ENCODE peak calls at places on chromosome 3, in nine cellular contexts. S, O, X, V, U, H, G, T and L are unnamed samples.

GRCh38 chr3:151798476-151798875 is 15.4 kb upstream of the AADAC start:
- DNase-seq in H (no peak), V (no peak), T (no peak), U (no peak), S (no peak), G (peak; percentile 4), O (no peak), X (no peak), L (no peak)

GRCh38 chr3:113088616-113089015 is 97.8 kb downstream of the GTPBP8 start:
- DNase-seq in U (no peak), T (no peak), G (no peak), V (no peak), H (no peak), O (no peak), S (no peak), X (no peak), L (no peak)

GRCh38 chr3:72231439-72232196 is 446.7 kb upstream of the PROK2 start:
- DNase-seq in T (no peak), X (no peak), O (no peak), S (peak; percentile 87), G (peak; percentile 23), H (no peak), U (no peak), V (no peak), L (no peak)

GRCh38 chr3:56254261-56254660 is 214.0 kb downstream of the ERC2 start:
- DNase-seq in X (no peak), G (no peak), U (no peak), S (no peak), O (no peak), T (no peak), V (no peak), H (no peak), L (no peak)

GRCh38 chr3:185137821-185138220 is 15.0 kb downstream of the C3orf70 start:
- DNase-seq in S (no peak), T (no peak), X (no peak), O (no peak), V (no peak), G (no peak), H (no peak), U (no peak), L (no peak)

GRCh38 chr3:52845157-52845556 is 10.3 kb upstream of the MUSTN1 start:
- DNase-seq in T (peak; percentile 85), X (no peak), S (peak; percentile 59), O (peak; percentile 40), V (no peak), U (peak; percentile 49), H (no peak), G (peak; percentile 36), L (no peak)

GRCh38 chr3:158563076-158563475 is 7.9 kb upstream of the MLF1 start:
- DNase-seq in S (no peak), H (no peak), T (no peak), G (no peak), O (no peak), V (no peak), X (no peak), U (no peak), L (no peak)

GRCh38 chr3:113495035-113495434 is 19.9 kb downstream of the SPICE1 start:
- DNase-seq in G (peak; percentile 30), X (peak; percentile 44), T (no peak), U (peak; percentile 50), S (no peak), H (no peak), O (peak; percentile 31), V (peak; percentile 62), L (peak; percentile 24)

GRCh38 chr3:97612632-97613031 is 151.9 kb upstream of the ARL6 start:
- DNase-seq in G (no peak), S (no peak), U (no peak), X (no peak), H (no peak), V (no peak), T (no peak), O (no peak), L (no peak)

GRCh38 chr3:127536818-127537810 is 53.4 kb downstream of the TPRA1 start:
- DNase-seq in V (no peak), S (no peak), G (no peak), X (no peak), T (no peak), O (no peak), U (no peak), H (no peak), L (no peak)
- H3K4me3 ChIP-seq in V (no peak overlapping the region), S (no peak overlapping the region), G (no peak overlapping the region), X (no peak overlapping the region), T (no peak overlapping the region), O (no peak overlapping the region), U (no peak overlapping the region), H (no peak overlapping the region), L (no peak overlapping the region)

GRCh38 chr3:194306771-194307640 is 44.1 kb downstream of the CPN2 start:
- DNase-seq in H (no peak), V (peak; percentile 68), T (peak; percentile 31), G (no peak), U (no peak), S (no peak), X (peak; percentile 77), O (peak; percentile 34), L (no peak)
- H3K4me3 ChIP-seq in H (no peak overlapping the region), V (peak overlapping the region; percentile 43), T (no peak overlapping the region), G (no peak overlapping the region), U (no peak overlapping the region), S (no peak overlapping the region), X (peak overlapping the region; percentile 3), O (no peak overlapping the region), L (no peak overlapping the region)

DNA sequence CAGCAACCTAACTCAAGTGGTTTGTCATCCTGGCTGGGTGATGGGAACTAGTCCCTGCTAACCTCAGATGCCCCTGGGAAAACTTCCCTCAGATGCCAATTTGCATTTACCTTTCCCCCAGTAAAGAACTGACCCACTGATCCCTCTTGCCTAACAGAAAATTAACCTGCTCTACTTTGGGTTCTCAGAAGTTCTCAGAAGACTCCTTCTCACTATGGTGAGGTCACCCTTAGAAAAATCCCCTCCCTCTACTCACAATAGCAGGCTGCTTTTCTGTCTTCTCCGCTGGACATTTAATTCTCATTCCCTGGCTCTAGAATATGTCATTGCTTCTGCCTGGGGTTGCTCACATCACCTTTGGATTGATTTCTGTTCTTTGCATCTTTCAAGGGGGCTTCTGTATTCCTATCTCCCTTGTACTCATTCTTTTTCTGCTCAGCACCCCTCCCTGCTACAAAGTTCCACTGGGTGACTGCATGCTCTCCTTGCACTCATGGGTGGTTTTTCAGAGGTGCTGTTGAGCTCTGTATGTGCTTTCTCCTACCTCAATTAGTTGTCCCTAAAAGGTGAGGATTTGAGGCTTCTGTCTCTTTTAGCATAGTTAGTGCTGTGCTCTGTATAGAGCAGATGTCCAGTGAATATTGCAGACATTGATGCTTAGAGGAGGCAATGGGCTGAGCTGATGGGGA is 869 bp downstream of the PLA1A start:
- DNase-seq in T (no peak), V (no peak), S (no peak), X (no peak), G (no peak), H (no peak), O (no peak), U (no peak), L (no peak)
- H3K4me3 ChIP-seq in T (no peak overlapping the region), V (no peak overlapping the region), S (no peak overlapping the region), X (no peak overlapping the region), G (no peak overlapping the region), H (peak overlapping the region; percentile 4), O (no peak overlapping the region), U (no peak overlapping the region), L (no peak overlapping the region)

GRCh38 chr3:194135516-194135805 is 487 bp upstream of the HES1 start:
- DNase-seq in U (no peak), X (no peak), S (no peak), H (no peak), V (no peak), O (no peak), G (peak; percentile 48), T (no peak), L (no peak)
- H3K4me3 ChIP-seq in U (peak overlapping the region; percentile 37), X (peak overlapping the region; percentile 72), S (peak overlapping the region; percentile 62), H (peak overlapping the region; percentile 72), V (peak overlapping the region; percentile 0), O (peak overlapping the region; percentile 73), G (peak overlapping the region; percentile 68), T (peak overlapping the region; percentile 49), L (peak overlapping the region; percentile 48)

GRCh38 chr3:12643010-12643380 is 20.9 kb downstream of the RAF1 start:
- DNase-seq in H (no peak), O (no peak), S (no peak), V (no peak), X (no peak), T (no peak), G (no peak), U (no peak), L (peak; percentile 47)

GRCh38 chr3:12643724-12644123 is 20.2 kb downstream of the RAF1 start:
- DNase-seq in X (no peak), U (no peak), G (no peak), T (no peak), O (no peak), V (no peak), H (no peak), S (no peak), L (no peak)

GRCh38 chr3:12648384-12648959 is 15.4 kb downstream of the RAF1 start:
- DNase-seq in H (no peak), T (no peak), U (no peak), G (no peak), V (no peak), X (no peak), O (peak; percentile 25), S (no peak), L (no peak)

GRCh38 chr3:12644297-12644937 is 19.5 kb downstream of the RAF1 start:
- DNase-seq in X (no peak), O (no peak), V (no peak), U (peak; percentile 79), H (no peak), T (no peak), S (no peak), G (peak; percentile 71), L (no peak)
- H3K4me3 ChIP-seq in X (no peak overlapping the region), O (no peak overlapping the region), V (no peak overlapping the region), U (no peak overlapping the region), H (no peak overlapping the region), T (no peak overlapping the region), S (no peak overlapping the region), G (peak overlapping the region; percentile 56), L (no peak overlapping the region)

GRCh38 chr3:169344465-169344864 is 319.0 kb downstream of the MECOM start:
- DNase-seq in V (no peak), S (no peak), U (peak; percentile 47), X (no peak), H (no peak), G (peak; percentile 49), T (no peak), O (no peak), L (no peak)
- H3K4me3 ChIP-seq in V (no peak overlapping the region), S (no peak overlapping the region), U (no peak overlapping the region), X (no peak overlapping the region), H (no peak overlapping the region), G (no peak overlapping the region), T (no peak overlapping the region), O (no peak overlapping the region), L (no peak overlapping the region)